ENCODE peak calls at places on chromosomes 11 and 22, in six cellular contexts. J, K, T, Z, U and E are unnamed samples.

GRCh38 chr11:117011541-117011908 is 86.7 kb downstream of the SIK3 start:
- DNase-seq in J (no peak), K (no peak), T (no peak), Z (no peak), U (no peak), E (peak; percentile 70)

GRCh38 chr11:122062763-122063162 is 53.3 kb downstream of the BLID start:
- DNase-seq in J (no peak), K (no peak), T (no peak), Z (no peak), U (no peak), E (peak; percentile 51)

GRCh38 chr22:45478108-45478771 is 24.4 kb upstream of the FBLN1 start:
- DNase-seq in J (peak; percentile 67), K (peak; percentile 47), T (peak; percentile 35), Z (peak; percentile 99), U (peak; percentile 45), E (no peak)

GRCh38 chr11:44702897-44703296 is 23.9 kb upstream of the TSPAN18 start:
- DNase-seq in J (no peak), K (peak; percentile 24), T (no peak), Z (no peak), U (peak; percentile 24), E (peak; percentile 78)

GRCh38 chr22:50308597-50308935 is 1.1 kb upstream of the PLXNB2 start:
- DNase-seq in J (peak; percentile 66), K (peak; percentile 88), T (peak; percentile 82), Z (peak; percentile 92), U (no peak), E (peak; percentile 79)

GRCh38 chr11:66373261-66373660 is 1.7 kb upstream of the SLC29A2 start:
- DNase-seq in J (no peak), K (no peak), T (no peak), Z (no peak), U (no peak), E (no peak)

GRCh38 chr22:33835196-33835788 is 85.0 kb downstream of the LARGE1 start:
- DNase-seq in J (no peak), K (no peak), T (no peak), Z (no peak), U (no peak), E (no peak)

GRCh38 chr22:39482768-39483167 is 19.3 kb upstream of the MIEF1 start:
- DNase-seq in J (peak; percentile 50), K (no peak), T (no peak), Z (no peak), U (no peak), E (peak; percentile 69)

GRCh38 chr11:13674799-13675509 is 6.5 kb downstream of the FAR1 start:
- DNase-seq in J (no peak), K (peak; percentile 42), T (no peak), Z (no peak), U (no peak), E (no peak)

GRCh38 chr11:46357483-46357936 is 10.2 kb downstream of the DGKZ start:
- DNase-seq in J (no peak), K (no peak), T (no peak), Z (no peak), U (no peak), E (no peak)

GRCh38 chr11:114060402-114061052 is 1.0 kb downstream of the ZBTB16 start:
- DNase-seq in J (no peak), K (no peak), T (no peak), Z (no peak), U (peak; percentile 66), E (no peak)

GRCh38 chr11:130218501-130218900 is 58.9 kb downstream of the ST14 start:
- DNase-seq in J (no peak), K (no peak), T (no peak), Z (no peak), U (no peak), E (no peak)

GRCh38 chr11:26522912-26523610 is 49.0 kb downstream of the MUC15 start:
- DNase-seq in J (no peak), K (peak; percentile 43), T (peak; percentile 14), Z (peak; percentile 29), U (peak; percentile 30), E (peak; percentile 42)

GRCh38 chr11:134689886-134690285 is 277.8 kb upstream of the B3GAT1 start:
- DNase-seq in J (no peak), K (no peak), T (no peak), Z (no peak), U (no peak), E (no peak)

GRCh38 chr11:39220501-39221230 is 2238.8 kb downstream of the LRRC4C start:
- DNase-seq in J (no peak), K (no peak), T (no peak), Z (no peak), U (no peak), E (no peak)

GRCh38 chr11:134244593-134244992 is 8.6 kb downstream of the THYN1 start:
- DNase-seq in J (peak; percentile 41), K (peak; percentile 50), T (peak; percentile 43), Z (peak; percentile 34), U (peak; percentile 29), E (no peak)

GRCh38 chr11:36019722-36020121 is 75.9 kb downstream of the LDLRAD3 start:
- DNase-seq in J (no peak), K (no peak), T (no peak), Z (no peak), U (no peak), E (peak; percentile 32)

GRCh38 chr22:44917372-44918165 is 92.2 kb downstream of the PHF21B start:
- DNase-seq in J (no peak), K (no peak), T (peak; percentile 58), Z (no peak), U (no peak), E (no peak)

GRCh38 chr22:42171946-42172345 is 41.3 kb upstream of the CYP2D6 start:
- DNase-seq in J (no peak), K (no peak), T (no peak), Z (no peak), U (no peak), E (peak; percentile 45)

GRCh38 chr11:32432565-32433248 is 2.6 kb downstream of the WT1 start:
- DNase-seq in J (no peak), K (no peak), T (peak; percentile 37), Z (no peak), U (no peak), E (peak; percentile 34)

GRCh38 chr11:112118176-112118575 is 31.5 kb downstream of the SDHD start:
- DNase-seq in J (no peak), K (no peak), T (no peak), Z (no peak), U (no peak), E (no peak)

GRCh38 chr11:74648894-74649293 is 56.5 kb downstream of the POLD3 start:
- DNase-seq in J (peak; percentile 23), K (no peak), T (no peak), Z (peak; percentile 27), U (no peak), E (no peak)

GRCh38 chr11:83063073-83063754 is 8.5 kb downstream of the RAB30 start:
- DNase-seq in J (no peak), K (peak; percentile 60), T (no peak), Z (peak; percentile 67), U (no peak), E (peak; percentile 37)